ENCODE peak calls at places on chromosomes 6 and 20, in nine cellular contexts. Y is lower lobe of right lung, Z is esophagus squamous epithelium, S is astrocyte, J is Peyer's patch, G is endodermal cell, N is psoas muscle, W is body of pancreas, I is mammary epithelial cell. F is an unnamed sample. For H3K27me3 and H3K4me1, the result is how much of the 10 kb centered on the place peaks cover.

GRCh38 chr20:20568604-20569205 is 143.7 kb downstream of the RALGAPA2 start:
- DNase-seq in Y (no peak), Z (no peak), S (peak), J (no peak), G (peak), N (no peak), W (peak), I (no peak), F (no peak)

GRCh38 chr6:125749864-125750691 is 646 bp downstream of the HEY2 start:
- DNase-seq in Y (no peak), Z (no peak), S (no peak), J (no peak), G (peak), N (peak), W (peak), I (no peak), F (no peak)

GRCh38 chr6:47413752-47414516 is 63.7 kb upstream of the CD2AP start:
- DNase-seq in Y (no peak), Z (no peak), S (peak), J (peak), G (no peak), N (no peak), W (peak), I (peak), F (no peak)

GRCh38 chr20:39676236-39676635 is 714.1 kb downstream of the DHX35 start:
- DNase-seq in Y (no peak), Z (no peak), S (no peak), J (no peak), G (no peak), N (no peak), W (no peak), I (no peak), F (no peak)

GRCh38 chr6:45728674-45729073 is 287.0 kb downstream of the CLIC5 start:
- DNase-seq in Y (no peak), Z (no peak), S (peak), J (no peak), G (no peak), N (no peak), W (no peak), I (peak), F (no peak)

GRCh38 chr6:104484626-104485025 is 375.1 kb downstream of the HACE1 start:
- DNase-seq in Y (no peak), Z (no peak), S (no peak), J (no peak), G (no peak), N (no peak), W (no peak), I (no peak), F (no peak)

GRCh38 chr20:64256282-64256947 is 867 bp downstream of the PCMTD2 start:
- DNase-seq in Y (no peak), Z (no peak), S (peak), J (no peak), G (no peak), N (no peak), W (no peak), I (no peak), F (peak)

GRCh38 chr6:141541766-141542324 is 590.9 kb upstream of the GJE1 start:
- DNase-seq in Y (no peak), Z (no peak), S (no peak), J (no peak), G (no peak), N (no peak), W (no peak), I (no peak), F (no peak)

GRCh38 chr6:12110523-12111154 is 98.5 kb downstream of the HIVEP1 start:
- DNase-seq in Y (no peak), Z (no peak), S (no peak), J (no peak), G (no peak), N (no peak), W (no peak), I (no peak), F (no peak)

GRCh38 chr20:2748551-2749342 is 51.7 kb downstream of the CPXM1 start:
- DNase-seq in Y (no peak), Z (no peak), S (no peak), J (no peak), G (peak), N (no peak), W (no peak), I (no peak), F (peak)
- H3K27me3 ChIP-seq in Y (under half), Z (under half), S (half or more), J (under half), G (half or more), N (under half), W (under half), I (under half), F (under half)

GRCh38 chr6:33875141-33875581 is 71.4 kb upstream of the MLN start:
- DNase-seq in Y (no peak), Z (no peak), S (no peak), J (no peak), G (no peak), N (peak), W (no peak), I (no peak), F (no peak)
- H3K4me1 ChIP-seq in Y (under half), Z (under half), S (under half), J (under half), G (under half), N (under half), W (under half), I (under half), F (under half)

GRCh38 chr6:31187780-31188194 is 17.3 kb upstream of the POU5F1 start:
- DNase-seq in Y (no peak), Z (no peak), S (no peak), J (no peak), G (no peak), N (no peak), W (peak), I (no peak), F (no peak)

GRCh38 chr6:31197559-31198305 is 27.2 kb upstream of the POU5F1 start:
- DNase-seq in Y (peak), Z (peak), S (peak), J (peak), G (peak), N (peak), W (peak), I (peak), F (peak)

GRCh38 chr6:31194271-31194834 is 23.9 kb upstream of the POU5F1 start:
- DNase-seq in Y (no peak), Z (no peak), S (no peak), J (no peak), G (no peak), N (no peak), W (no peak), I (no peak), F (no peak)

GRCh38 chr6:31190488-31190887 is 20.0 kb upstream of the POU5F1 start:
- DNase-seq in Y (no peak), Z (no peak), S (no peak), J (no peak), G (no peak), N (no peak), W (no peak), I (no peak), F (no peak)

GRCh38 chr6:31193206-31193605 is 22.7 kb upstream of the POU5F1 start:
- DNase-seq in Y (no peak), Z (no peak), S (no peak), J (no peak), G (no peak), N (no peak), W (no peak), I (no peak), F (no peak)
- TF ChIP-seq CTCF in Y (no peak), Z (no peak), S (no peak), J (no peak), G (no peak), N (no peak), W (no peak), I (no peak), F (no peak)

GRCh38 chr20:57727863-57728262 is 18.0 kb upstream of the PMEPA1 start:
- DNase-seq in Y (no peak), Z (no peak), S (no peak), J (no peak), G (no peak), N (peak), W (no peak), I (no peak), F (no peak)

GRCh38 chr20:57719951-57720350 is 10.1 kb upstream of the PMEPA1 start:
- DNase-seq in Y (no peak), Z (no peak), S (no peak), J (no peak), G (no peak), N (no peak), W (no peak), I (no peak), F (no peak)

GRCh38 chr20:57724610-57725405 is 15.0 kb upstream of the PMEPA1 start:
- DNase-seq in Y (no peak), Z (no peak), S (no peak), J (no peak), G (no peak), N (peak), W (no peak), I (no peak), F (no peak)

GRCh38 chr20:57718490-57719009 is 8.7 kb upstream of the PMEPA1 start:
- DNase-seq in Y (peak), Z (peak), S (peak), J (peak), G (peak), N (peak), W (peak), I (peak), F (peak)

GRCh38 chr20:57723816-57724215 is 14.0 kb upstream of the PMEPA1 start:
- DNase-seq in Y (no peak), Z (no peak), S (no peak), J (no peak), G (no peak), N (no peak), W (no peak), I (no peak), F (no peak)
- H3K27me3 ChIP-seq in Y (under half), Z (under half), S (under half), J (under half), G (under half), N (under half), W (under half), I (under half), F (under half)

DNA sequence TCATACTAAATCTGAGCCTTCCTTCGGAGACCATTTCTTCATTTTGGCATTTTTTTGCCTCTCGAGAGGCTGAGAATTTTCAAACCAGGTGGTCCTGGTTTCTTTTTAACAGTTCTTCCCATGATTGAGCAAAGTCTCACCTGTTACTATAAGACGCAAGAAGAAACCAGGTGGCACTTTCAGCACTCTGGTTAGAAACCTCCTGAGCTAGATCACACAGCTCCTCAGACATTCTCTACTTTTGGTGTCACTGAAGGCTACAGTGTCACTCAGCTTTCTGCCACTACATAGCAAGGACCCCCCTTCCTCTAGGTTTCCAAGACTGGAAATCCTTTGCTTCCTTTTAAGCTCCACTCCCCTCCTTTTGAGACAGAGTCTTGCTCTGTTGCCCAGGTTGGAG is 7.3 kb downstream of the IFNGR1 start:
- DNase-seq in Y (no peak), Z (no peak), S (no peak), J (no peak), G (no peak), N (no peak), W (no peak), I (no peak), F (no peak)
- H3K4me1 ChIP-seq in Y (half or more), Z (half or more), S (under half), J (under half), G (under half), N (half or more), W (half or more), I (under half), F (under half)

GRCh38 chr6:157763894-157764345 is 59.1 kb upstream of the SNX9 start:
- DNase-seq in Y (no peak), Z (no peak), S (no peak), J (no peak), G (no peak), N (no peak), W (no peak), I (no peak), F (no peak)

GRCh38 chr6:157763129-157763893 is 59.7 kb upstream of the SNX9 start:
- DNase-seq in Y (peak), Z (peak), S (peak), J (peak), G (peak), N (peak), W (peak), I (peak), F (no peak)

GRCh38 chr6:157761331-157761921 is 61.6 kb upstream of the SNX9 start:
- DNase-seq in Y (no peak), Z (no peak), S (peak), J (peak), G (no peak), N (no peak), W (no peak), I (peak), F (peak)

GRCh38 chr6:157761926-157762325 is 61.1 kb upstream of the SNX9 start:
- DNase-seq in Y (no peak), Z (no peak), S (no peak), J (no peak), G (no peak), N (no peak), W (no peak), I (no peak), F (peak)

DNA sequence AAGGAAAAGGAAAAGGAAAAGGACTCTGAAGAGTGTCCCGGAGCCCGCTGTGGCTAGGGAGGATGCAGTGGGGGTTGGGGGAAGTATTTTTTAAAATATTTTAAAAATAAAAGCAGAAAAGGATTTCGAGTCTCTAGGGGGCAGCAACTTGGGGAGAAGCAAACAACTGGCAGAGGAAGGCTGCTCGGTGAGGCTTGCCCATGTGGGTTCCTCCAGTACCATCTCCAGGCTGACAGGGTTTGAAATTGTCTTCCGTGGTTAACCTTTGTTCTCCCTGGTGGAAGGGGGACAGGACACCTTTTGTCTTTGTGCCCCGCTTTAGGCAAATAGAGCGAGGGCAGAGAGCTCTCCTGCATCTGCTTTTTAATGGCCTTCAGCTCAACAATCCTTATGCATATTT is 60.4 kb upstream of the SNX9 start:
- DNase-seq in Y (no peak), Z (no peak), S (no peak), J (peak), G (peak), N (no peak), W (no peak), I (no peak), F (peak)
- TF ChIP-seq CTCF in Y (no peak), Z (no peak), S (no peak), J (no peak), G (peak), N (no peak), W (no peak), I (no peak), F (no peak)

F was measured in right atrium auricular region.